ENCODE peak calls at places on chromosomes 2 and 18, in five cellular contexts. R is GM12878, U is WTC11, E is K562, J is HepG2. O is an unnamed sample.

GRCh38 chr2:24418166-24418843 is 58.0 kb upstream of the ITSN2 start:
- DNase-seq in R (no peak), U (peak; percentile 44), E (no peak), J (no peak), O (no peak)

GRCh38 chr2:74735544-74735943 is 81.5 kb downstream of the SEMA4F start:
- DNase-seq in R (no peak), U (no peak), E (no peak), J (no peak), O (peak; percentile 23)

GRCh38 chr18:49863769-49864615 is 50.7 kb upstream of the ACAA2 start:
- DNase-seq in R (no peak), U (no peak), E (peak; percentile 63), J (no peak), O (no peak)

GRCh38 chr2:190365499-190366204 is 22.3 kb downstream of the INPP1 start:
- DNase-seq in R (no peak), U (no peak), E (no peak), J (no peak), O (no peak)

GRCh38 chr2:239609162-239609561 is 208.3 kb upstream of the HDAC4 start:
- DNase-seq in R (no peak), U (no peak), E (no peak), J (no peak), O (no peak)

GRCh38 chr2:230783101-230783500 is 70.5 kb downstream of the CAB39 start:
- DNase-seq in R (no peak), U (no peak), E (no peak), J (no peak), O (no peak)

GRCh38 chr18:78936251-78937005 is 43.2 kb upstream of the SALL3 start:
- DNase-seq in R (no peak), U (no peak), E (no peak), J (no peak), O (no peak)

GRCh38 chr2:100754951-100755350 is 65.0 kb upstream of the NPAS2 start:
- DNase-seq in R (no peak), U (no peak), E (no peak), J (no peak), O (no peak)

GRCh38 chr18:58235001-58235436 is 191.0 kb downstream of the NEDD4L start:
- DNase-seq in R (no peak), U (no peak), E (no peak), J (peak; percentile 56), O (no peak)

GRCh38 chr18:45456076-45457066 is 158.9 kb upstream of the SLC14A2 start:
- DNase-seq in R (no peak), U (no peak), E (no peak), J (no peak), O (no peak)

GRCh38 chr2:178277741-178278197 is 83.5 kb downstream of the OSBPL6 start:
- DNase-seq in R (no peak), U (no peak), E (peak; percentile 64), J (peak; percentile 86), O (no peak)

GRCh38 chr2:239341146-239341732 is 59.6 kb downstream of the HDAC4 start:
- DNase-seq in R (no peak), U (no peak), E (no peak), J (no peak), O (no peak)

GRCh38 chr2:72210470-72210869 is 62.8 kb upstream of the CYP26B1 start:
- DNase-seq in R (no peak), U (no peak), E (no peak), J (no peak), O (no peak)

GRCh38 chr2:175019566-175020327 is 14.6 kb upstream of the CHN1 start:
- DNase-seq in R (no peak), U (no peak), E (no peak), J (no peak), O (no peak)

GRCh38 chr18:24683965-24684364 is 223.5 kb downstream of the HRH4 start:
- DNase-seq in R (no peak), U (peak; percentile 21), E (no peak), J (no peak), O (no peak)

GRCh38 chr2:20113986-20114938 is 62.8 kb upstream of the LAPTM4A start:
- DNase-seq in R (no peak), U (no peak), E (no peak), J (no peak), O (no peak)

GRCh38 chr2:16899958-16900357 is 234.3 kb upstream of the CYRIA start:
- DNase-seq in R (no peak), U (no peak), E (no peak), J (no peak), O (no peak)
- TF ChIP-seq ATF2 in R (no peak), U (no peak), E (no peak), J (no peak), O (no peak)

GRCh38 chr2:27960237-27960912 is 69.8 kb downstream of the BABAM2 start:
- DNase-seq in R (no peak), U (no peak), E (no peak), J (no peak), O (no peak)
- TF ChIP-seq ATF2 in R (no peak), U (no peak), E (no peak), J (no peak), O (no peak)

DNA sequence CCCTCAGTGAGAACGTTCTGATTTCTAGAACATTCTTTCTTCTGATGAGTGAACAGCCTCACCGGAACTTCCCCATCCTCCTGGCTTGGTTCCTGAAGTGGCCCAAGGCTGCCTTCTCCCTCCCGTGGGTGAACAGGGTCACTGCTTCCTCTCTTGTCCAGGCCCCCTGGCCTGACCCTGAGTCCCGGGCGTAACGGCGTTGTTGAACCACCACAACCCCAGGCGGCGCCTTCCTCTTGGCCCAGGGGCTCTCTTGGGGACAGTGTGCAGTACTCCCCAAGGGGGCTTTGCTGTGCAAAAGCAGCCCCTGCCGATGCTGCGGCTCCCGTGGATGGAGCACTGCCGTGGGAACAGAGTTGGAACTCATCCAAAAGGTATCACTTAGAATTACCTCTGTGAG is 147.2 kb downstream of the TSN start:
- DNase-seq in R (no peak), U (no peak), E (peak; percentile 46), J (no peak), O (no peak)
- TF ChIP-seq ATF2 in R (no peak), U (no peak), E (no peak), J (no peak), O (no peak)

GRCh38 chr18:395481-396250 is 104.8 kb downstream of the COLEC12 start:
- DNase-seq in R (no peak), U (no peak), E (no peak), J (no peak), O (no peak)
- TF ChIP-seq ATF2 in R (no peak), U (no peak), E (no peak), J (no peak), O (no peak)

GRCh38 chr2:3413642-3414041 is 34.1 kb downstream of the TRAPPC12 start:
- DNase-seq in R (no peak), U (no peak), E (no peak), J (no peak), O (no peak)
- TF ChIP-seq ATF2 in R (no peak), U (no peak), E (no peak), J (no peak), O (no peak)

DNA sequence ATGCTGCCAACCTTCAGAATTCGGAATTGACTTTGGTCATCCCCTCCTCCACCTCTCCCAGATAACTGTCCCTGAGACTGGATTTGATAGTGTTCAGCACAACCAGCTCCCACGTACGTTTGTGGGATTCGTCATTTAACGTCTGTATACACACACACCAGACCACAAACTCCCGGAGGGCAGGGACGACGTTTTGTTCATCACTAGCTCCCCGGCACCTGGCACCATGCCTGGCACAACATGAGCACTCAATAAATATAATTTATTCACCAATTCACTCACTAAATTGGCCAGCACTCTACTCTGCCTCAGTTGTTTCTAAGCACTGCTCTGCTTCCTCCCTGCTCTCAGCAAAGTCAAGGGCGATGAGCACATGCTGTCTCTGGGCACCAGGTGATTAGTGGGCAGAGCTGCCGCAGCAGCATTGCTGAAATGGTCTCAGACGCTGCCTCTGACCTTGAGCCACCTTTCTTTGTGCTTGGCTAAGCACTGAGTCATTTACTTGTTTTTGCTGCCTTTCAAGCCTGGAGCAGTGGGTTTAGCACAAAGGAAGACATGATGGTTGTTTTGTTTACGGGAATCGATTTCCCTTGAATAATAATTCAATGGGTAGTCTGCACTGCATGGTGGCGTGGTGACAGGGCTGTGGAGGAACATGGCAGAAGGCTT is 19.3 kb upstream of the LOXHD1 start:
- DNase-seq in R (no peak), U (no peak), E (no peak), J (no peak), O (peak; percentile 23)
- TF ChIP-seq ATF2 in R (no peak), U (no peak), E (no peak), J (no peak), O (no peak)

DNA sequence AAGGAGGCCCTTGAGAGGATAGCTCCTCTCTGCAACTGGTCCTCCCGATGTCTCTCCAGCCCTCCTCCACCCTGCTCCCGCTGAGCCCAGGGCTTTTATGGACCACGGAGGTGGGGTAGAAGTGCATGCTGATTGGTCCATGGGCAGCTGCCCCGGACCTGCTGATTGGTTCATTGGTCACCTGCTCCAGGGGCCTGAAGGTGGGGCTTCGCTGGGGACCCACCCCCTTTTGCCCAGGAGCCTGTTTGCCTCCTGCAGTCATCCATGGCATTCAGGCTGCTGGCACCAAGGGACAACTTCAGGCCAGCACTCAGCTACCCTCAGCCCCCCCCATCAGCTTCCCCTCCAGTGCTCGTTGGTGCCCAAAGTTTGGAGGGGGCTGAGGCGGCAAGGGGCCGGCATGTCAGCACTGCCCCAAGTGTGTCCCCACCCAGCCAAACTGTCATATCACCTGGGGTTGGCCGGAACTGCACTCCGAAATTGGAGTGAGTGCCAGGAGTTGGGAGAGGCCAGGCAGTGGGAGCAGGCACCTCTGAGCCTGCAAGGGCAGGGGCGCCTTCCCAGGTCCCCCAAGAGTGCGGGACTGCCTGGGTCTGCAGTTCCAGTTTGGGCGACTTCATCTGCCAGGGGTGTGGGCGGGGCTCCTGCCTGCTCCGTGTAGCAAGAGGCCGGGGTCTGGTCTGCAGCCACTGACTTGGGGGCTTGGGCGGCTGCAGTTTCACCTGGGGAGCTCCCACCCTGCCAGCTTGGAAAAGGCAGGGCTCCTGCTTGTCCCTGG is 288.9 kb downstream of the RDH14 start:
- DNase-seq in R (no peak), U (peak; percentile 9), E (no peak), J (no peak), O (no peak)
- TF ChIP-seq ATF2 in R (no peak), U (no peak), E (no peak), J (no peak), O (no peak)

GRCh38 chr2:64937341-64938230 is 51.6 kb upstream of the SLC1A4 start:
- DNase-seq in R (peak; percentile 77), U (no peak), E (no peak), J (no peak), O (no peak)
- TF ChIP-seq ATF2 in R (no peak), U (no peak), E (no peak), J (no peak), O (no peak)

GRCh38 chr2:120204022-120204405 is 19.2 kb downstream of the TMEM185B start:
- DNase-seq in R (no peak), U (no peak), E (no peak), J (peak; percentile 45), O (no peak)
- TF ChIP-seq ATF2 in R (no peak), U (no peak), E (no peak), J (no peak), O (no peak)

O was measured in H1.